ENCODE peak calls at places on chromosomes 16 and 17, in seven cellular contexts. O is ascending aorta, D is cardiac fibroblast, A is epithelial cell of proximal tubule, I is PC-9, X is heart right ventricle, F is cardiac muscle cell. H is an unnamed sample.

GRCh38 chr16:85075236-85075924 is 36.9 kb downstream of the CIBAR2 start:
- DNase-seq in O (no peak), D (no peak), A (no peak), I (no peak), X (no peak), F (no peak), H (no peak)

GRCh38 chr17:79951361-79952264 is 84.1 kb downstream of the TBC1D16 start:
- DNase-seq in O (peak), D (peak), A (no peak), I (no peak), X (peak), F (peak), H (peak)

GRCh38 chr16:65547799-65548446 is 426.1 kb upstream of the CDH11 start:
- DNase-seq in O (no peak), D (peak), A (no peak), I (no peak), X (no peak), F (peak), H (peak)

GRCh38 chr17:27958708-27959381 is 65.7 kb upstream of the LYRM9 start:
- DNase-seq in O (no peak), D (no peak), A (no peak), I (no peak), X (no peak), F (no peak), H (no peak)

GRCh38 chr16:27475561-27475960 is 73.6 kb downstream of the IL21R start:
- DNase-seq in O (no peak), D (peak), A (peak), I (no peak), X (no peak), F (peak), H (peak)

GRCh38 chr17:33725675-33726271 is 432.7 kb upstream of the ASIC2 start:
- DNase-seq in O (no peak), D (peak), A (no peak), I (no peak), X (peak), F (peak), H (peak)

GRCh38 chr17:56793947-56794346 is 39.8 kb downstream of the C17orf67 start:
- DNase-seq in O (no peak), D (no peak), A (no peak), I (peak), X (no peak), F (no peak), H (no peak)

GRCh38 chr17:2214047-2214717 is 89.4 kb downstream of the SMG6 start:
- DNase-seq in O (peak), D (peak), A (no peak), I (no peak), X (peak), F (peak), H (peak)

GRCh38 chr17:17401271-17401781 is 75.5 kb upstream of the MED9 start:
- DNase-seq in O (no peak), D (peak), A (no peak), I (no peak), X (no peak), F (peak), H (peak)

GRCh38 chr16:54282923-54283734 is 3.5 kb downstream of the IRX3 start:
- DNase-seq in O (peak), D (no peak), A (no peak), I (no peak), X (no peak), F (no peak), H (no peak)

GRCh38 chr17:4940625-4941021 is 555 bp downstream of the RNF167 start:
- DNase-seq in O (no peak), D (no peak), A (no peak), I (no peak), X (peak), F (no peak), H (no peak)

GRCh38 chr17:46770818-46771600 is 47.5 kb downstream of the WNT3 start:
- DNase-seq in O (no peak), D (peak), A (no peak), I (peak), X (peak), F (peak), H (peak)

GRCh38 chr17:34389343-34389742 is 26.3 kb upstream of the CCL1 start:
- DNase-seq in O (no peak), D (no peak), A (no peak), I (no peak), X (no peak), F (no peak), H (no peak)

GRCh38 chr16:86019446-86020047 is 120.6 kb downstream of the IRF8 start:
- DNase-seq in O (no peak), D (peak), A (no peak), I (no peak), X (no peak), F (no peak), H (no peak)

GRCh38 chr17:67588326-67588725 is 129.4 kb upstream of the NOL11 start:
- DNase-seq in O (peak), D (no peak), A (no peak), I (no peak), X (no peak), F (no peak), H (no peak)

GRCh38 chr17:71163121-71163812 is 957.6 kb upstream of the SOX9 start:
- DNase-seq in O (no peak), D (no peak), A (no peak), I (peak), X (no peak), F (peak), H (no peak)

GRCh38 chr16:86261379-86261778 is 248.9 kb upstream of the FOXF1 start:
- DNase-seq in O (no peak), D (peak), A (no peak), I (no peak), X (no peak), F (peak), H (peak)

GRCh38 chr16:57660715-57661463 is 7.2 kb upstream of the ADGRG3 start:
- DNase-seq in O (no peak), D (no peak), A (no peak), I (no peak), X (no peak), F (no peak), H (no peak)

GRCh38 chr16:21650517-21650916 is 1.9 kb downstream of the IGSF6 start:
- DNase-seq in O (no peak), D (peak), A (no peak), I (no peak), X (no peak), F (peak), H (no peak)

GRCh38 chr17:27418366-27418615 is 38.0 kb upstream of the KSR1 start:
- DNase-seq in O (no peak), D (no peak), A (no peak), I (no peak), X (no peak), F (no peak), H (no peak)

GRCh38 chr16:58128721-58129096 is 472 bp downstream of the CFAP20 start:
- DNase-seq in O (no peak), D (no peak), A (no peak), I (no peak), X (peak), F (no peak), H (no peak)

GRCh38 chr16:84881702-84882521 is 62.1 kb downstream of the CRISPLD2 start:
- DNase-seq in O (no peak), D (peak), A (no peak), I (peak), X (no peak), F (peak), H (peak)

GRCh38 chr17:42181851-42182207 is 887 bp upstream of the KCNH4 start:
- DNase-seq in O (no peak), D (no peak), A (no peak), I (no peak), X (no peak), F (no peak), H (no peak)

GRCh38 chr17:83195330-83196087 is 116.1 kb downstream of the METRNL start:
- DNase-seq in O (peak), D (peak), A (no peak), I (no peak), X (peak), F (peak), H (peak)

GRCh38 chr17:62671553-62671952 is 44.1 kb downstream of the MRC2 start:
- DNase-seq in O (no peak), D (no peak), A (no peak), I (no peak), X (no peak), F (no peak), H (no peak)

GRCh38 chr17:41065829-41066624 is at the start of gene KRTAP2-4:
- DNase-seq in O (no peak), D (peak), A (peak), I (peak), X (no peak), F (peak), H (peak)

GRCh38 chr17:39623356-39623950 is 3.3 kb upstream of the PPP1R1B start:
- DNase-seq in O (peak), D (peak), A (no peak), I (peak), X (peak), F (peak), H (peak)

GRCh38 chr16:964696-965395 is 5.9 kb downstream of the LMF1 start:
- DNase-seq in O (no peak), D (no peak), A (no peak), I (no peak), X (no peak), F (no peak), H (no peak)

GRCh38 chr17:11241611-11242226 is 706 bp downstream of the SHISA6 start:
- DNase-seq in O (no peak), D (no peak), A (no peak), I (no peak), X (no peak), F (no peak), H (no peak)
- H3K4me3 ChIP-seq in O (no peak), D (no peak), A (no peak), I (no peak), X (no peak), F (no peak), H (no peak)

DNA sequence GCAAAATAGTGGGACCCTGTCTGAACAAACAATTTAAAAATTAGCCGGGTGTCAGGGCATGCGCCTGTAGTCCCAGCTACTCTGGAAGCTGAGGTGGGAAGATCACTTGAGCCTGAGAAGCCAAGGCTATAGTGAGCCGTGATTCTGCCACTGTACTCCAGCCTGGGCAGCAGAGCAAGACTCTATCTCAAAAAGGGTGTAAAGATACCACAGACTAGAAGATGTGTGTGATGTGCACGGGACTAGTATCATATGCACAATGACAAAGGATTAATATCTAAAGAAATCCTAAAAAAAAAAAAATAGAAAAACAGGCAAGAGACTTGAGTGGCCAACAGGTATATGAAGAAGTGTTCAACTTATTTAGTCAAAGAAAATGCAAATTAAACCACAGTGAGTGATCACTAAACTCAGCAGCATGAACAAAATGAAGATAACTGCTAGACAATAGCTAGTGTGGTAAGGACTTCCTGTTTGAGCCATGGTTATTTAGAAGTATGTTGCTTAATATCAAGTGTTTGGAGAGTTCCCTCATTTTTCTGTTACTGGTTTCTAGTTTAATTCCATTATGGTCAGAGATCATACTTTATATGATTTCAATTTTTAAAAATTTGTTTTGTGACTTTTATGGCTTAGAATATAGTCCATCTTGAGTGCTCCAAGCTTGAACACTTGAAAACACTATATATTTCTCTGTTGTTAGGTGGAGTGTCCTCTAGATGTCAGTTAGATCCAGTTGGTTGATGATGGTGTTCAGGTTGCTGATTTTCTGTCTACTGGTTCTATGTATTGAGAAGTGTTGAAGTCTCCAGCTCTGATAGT is 14.7 kb upstream of the SLX4 start:
- DNase-seq in O (no peak), D (peak), A (no peak), I (no peak), X (no peak), F (peak), H (no peak)
- TF ChIP-seq CTCF in O (no peak), D (no peak), A (no peak), I (no peak), X (no peak), F (no peak), H (no peak)

DNA sequence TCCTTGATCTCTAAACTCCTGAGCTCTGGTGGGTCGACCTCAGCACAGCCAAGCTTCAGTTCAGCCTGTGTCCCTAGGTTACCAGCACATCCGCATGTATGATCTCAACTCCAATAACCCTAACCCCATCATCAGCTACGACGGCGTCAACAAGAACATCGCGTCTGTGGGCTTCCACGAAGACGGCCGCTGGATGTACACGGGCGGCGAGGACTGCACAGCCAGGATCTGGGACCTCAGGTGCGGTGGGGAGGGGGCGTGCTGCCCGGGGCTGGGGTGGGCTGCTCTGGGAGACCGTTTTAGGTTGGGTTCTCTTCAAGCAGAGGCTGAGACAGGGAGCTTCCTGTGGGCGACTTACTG is 1.1 kb downstream of the MLST8 start:
- DNase-seq in O (no peak), D (no peak), A (no peak), I (no peak), X (no peak), F (no peak), H (no peak)
- H3K4me3 ChIP-seq in O (peak), D (peak), A (peak), I (peak), X (peak), F (peak), H (peak)

DNA sequence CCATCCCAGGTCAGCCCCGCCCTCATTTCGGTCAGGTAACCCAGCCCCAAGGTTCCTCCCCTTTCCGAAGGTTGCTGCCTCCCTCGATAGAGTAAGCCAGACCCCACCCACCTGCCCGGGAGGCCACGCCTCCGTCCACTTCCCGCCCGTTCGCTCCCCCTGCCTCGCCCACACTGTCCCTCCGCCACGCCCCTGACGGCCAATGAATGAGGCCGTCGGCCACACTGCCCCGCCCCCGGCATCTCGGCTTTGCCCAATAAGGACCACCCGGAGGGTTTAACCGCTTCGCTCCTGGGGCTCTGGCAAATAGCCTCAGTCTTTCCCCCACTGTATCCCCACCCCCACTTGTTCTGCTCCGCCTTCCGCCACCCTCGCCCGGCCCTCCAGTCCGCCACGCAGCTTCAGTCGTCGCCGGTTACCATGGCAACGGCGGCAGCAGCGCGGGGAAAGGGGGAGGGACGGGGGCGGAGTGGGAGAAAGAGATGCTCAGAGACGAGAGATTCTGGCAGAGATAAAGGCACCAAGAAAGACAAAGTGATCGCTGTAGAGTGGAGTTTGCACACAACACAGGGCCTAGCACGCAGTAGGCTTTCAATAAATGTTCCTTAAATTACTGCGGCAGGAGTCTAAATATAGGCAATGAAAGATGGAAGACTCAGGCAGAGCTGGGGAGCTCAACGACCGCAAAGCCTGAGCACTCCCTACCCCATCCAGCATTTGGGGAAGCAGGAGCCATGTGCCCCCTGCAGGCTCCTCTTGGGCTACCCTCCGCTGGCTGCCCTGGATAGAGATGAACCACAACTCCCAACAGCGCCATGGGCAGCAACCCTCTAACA is 5.1 kb downstream of the DLG4 start:
- DNase-seq in O (peak), D (peak), A (no peak), I (peak), X (peak), F (peak), H (peak)
- TF ChIP-seq CTCF in O (peak), D (peak), A (peak), I (peak), X (peak), F (peak), H (peak)

GRCh38 chr17:81341347-81342061 is 46.4 kb upstream of the SLC38A10 start:
- DNase-seq in O (no peak), D (no peak), A (no peak), I (no peak), X (no peak), F (peak), H (peak)
- H3K4me3 ChIP-seq in O (peak), D (peak), A (peak), I (peak), X (peak), F (peak), H (peak)

GRCh38 chr16:23069844-23070243 is 79.4 kb downstream of the USP31 start:
- DNase-seq in O (no peak), D (no peak), A (no peak), I (no peak), X (no peak), F (no peak), H (no peak)

GRCh38 chr16:23072084-23072599 is 77.1 kb downstream of the USP31 start:
- DNase-seq in O (peak), D (peak), A (peak), I (no peak), X (peak), F (peak), H (peak)

GRCh38 chr16:23074423-23074822 is 74.8 kb downstream of the USP31 start:
- DNase-seq in O (no peak), D (no peak), A (no peak), I (no peak), X (no peak), F (no peak), H (no peak)

GRCh38 chr16:23071202-23072083 is 77.8 kb downstream of the USP31 start:
- DNase-seq in O (no peak), D (peak), A (no peak), I (no peak), X (no peak), F (peak), H (peak)

GRCh38 chr16:23072769-23073549 is 76.3 kb downstream of the USP31 start:
- DNase-seq in O (no peak), D (peak), A (peak), I (no peak), X (no peak), F (peak), H (peak)
- TF ChIP-seq CTCF in O (no peak), D (no peak), A (peak), I (peak), X (no peak), F (no peak), H (no peak)

DNA sequence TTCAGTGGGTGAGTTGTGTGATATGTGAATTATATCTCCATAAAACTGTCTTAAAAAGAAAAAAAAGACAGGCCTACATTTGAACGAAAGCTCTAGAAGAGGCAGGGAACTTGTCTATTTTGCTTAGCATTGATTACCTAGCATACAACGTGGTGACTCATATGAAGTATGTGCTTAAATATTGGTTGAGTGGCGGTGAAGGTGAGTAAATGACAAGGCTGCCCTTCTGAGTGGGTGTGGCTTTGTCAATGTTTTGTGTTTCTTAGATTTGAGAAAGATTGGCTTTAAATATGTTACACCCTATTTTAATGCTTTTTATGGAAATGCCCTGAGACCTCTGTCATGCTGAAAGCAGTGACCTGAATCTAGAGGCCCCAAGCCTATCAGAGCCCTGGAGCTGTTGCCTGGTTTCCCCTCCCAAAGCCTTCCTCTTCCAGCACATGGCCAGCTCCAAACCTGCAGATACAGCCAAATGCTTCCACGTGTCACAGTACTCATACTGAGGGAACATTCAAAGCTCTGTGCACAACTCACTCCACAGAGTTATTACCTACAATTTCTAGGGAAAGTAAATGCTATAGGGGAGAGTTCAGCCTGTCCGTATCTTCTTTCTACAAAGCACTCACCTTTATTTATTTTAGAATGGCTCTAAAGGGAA is 260.0 kb downstream of the PHKB start:
- DNase-seq in O (no peak), D (no peak), A (no peak), I (no peak), X (no peak), F (no peak), H (no peak)
- H3K4me3 ChIP-seq in O (no peak), D (no peak), A (no peak), I (no peak), X (no peak), F (no peak), H (no peak)

DNA sequence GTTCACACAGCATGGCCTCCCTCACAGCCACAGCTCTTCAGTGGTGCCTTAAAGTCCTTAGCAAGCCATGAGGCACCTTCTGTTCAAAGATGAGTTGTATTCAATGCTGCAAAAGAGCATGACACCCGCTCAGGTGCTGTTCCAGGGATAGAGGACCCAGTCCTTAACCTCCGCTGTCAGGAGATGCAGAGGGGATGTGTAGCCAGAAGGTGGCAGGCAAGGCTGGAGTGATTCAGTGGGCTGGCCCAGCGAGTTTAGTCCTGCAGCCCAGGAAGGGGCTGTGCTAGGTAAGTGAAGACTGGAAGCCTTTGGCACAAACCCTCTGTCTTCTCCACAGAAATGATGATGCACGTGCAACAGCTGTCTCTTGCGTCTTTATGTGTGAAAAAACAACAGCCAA is 25.0 kb upstream of the ADAM11 start:
- DNase-seq in O (no peak), D (peak), A (no peak), I (no peak), X (no peak), F (peak), H (peak)
- TF ChIP-seq CTCF in O (no peak), D (peak), A (peak), I (peak), X (peak), F (peak), H (peak)

DNA sequence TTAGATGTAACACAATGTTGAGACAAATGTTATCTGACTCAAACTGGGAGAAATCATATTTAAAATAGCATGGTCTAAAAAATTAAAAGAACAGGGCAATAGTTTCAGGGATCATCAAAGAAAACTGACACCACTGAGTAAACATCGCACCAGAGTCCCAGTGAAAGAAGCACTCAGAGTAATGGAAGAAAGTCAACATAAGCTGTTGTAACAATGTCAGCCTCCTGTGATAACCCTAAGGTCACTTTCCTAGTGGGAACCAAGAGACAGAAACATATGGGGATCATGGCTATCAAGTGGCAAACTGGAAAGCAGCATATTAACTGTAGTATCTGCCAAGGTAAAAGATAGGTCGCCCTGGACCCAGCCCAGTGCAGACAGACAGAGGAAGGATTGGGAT is 160.8 kb downstream of the CA10 start:
- DNase-seq in O (no peak), D (no peak), A (no peak), I (no peak), X (no peak), F (no peak), H (no peak)
- H3K4me3 ChIP-seq in O (no peak), D (no peak), A (no peak), I (no peak), X (no peak), F (no peak), H (no peak)

H was measured in fibroblast of mammary gland.